ENCODE peak calls at places on chromosomes 6 and 20, in six cellular contexts. One of them, this sample, is unnamed.

GRCh38 chr6:119124079-119124824 is 45.8 kb upstream of the FAM184A start:
- DNase-seq in IMR-90: no peak
- DNase-seq in H9: no peak
- DNase-seq in mesendoderm: no peak
- DNase-seq in mesenchymal stem cell: no peak
- DNase-seq in neuronal stem cell: no peak
- DNase-seq in this sample: no peak

GRCh38 chr6:139164001-139164400 is 29.1 kb downstream of the HECA start:
- DNase-seq in neuronal stem cell: no peak
- DNase-seq in IMR-90: no peak
- DNase-seq in mesenchymal stem cell: no peak
- DNase-seq in H9: no peak
- DNase-seq in mesendoderm: peak
- DNase-seq in this sample: no peak

GRCh38 chr6:165025040-165025439 is 284.4 kb downstream of the C6orf118 start:
- DNase-seq in H9: no peak
- DNase-seq in mesenchymal stem cell: no peak
- DNase-seq in IMR-90: no peak
- DNase-seq in mesendoderm: no peak
- DNase-seq in neuronal stem cell: no peak
- DNase-seq in this sample: no peak

GRCh38 chr6:155314773-155315515 is 660 bp upstream of the TFB1M start:
- DNase-seq in IMR-90: peak
- DNase-seq in neuronal stem cell: no peak
- DNase-seq in mesendoderm: no peak
- DNase-seq in mesenchymal stem cell: peak
- DNase-seq in H9: no peak
- DNase-seq in this sample: no peak

GRCh38 chr20:50909413-50909812 is 21.8 kb downstream of the ADNP start:
- DNase-seq in IMR-90: no peak
- DNase-seq in mesenchymal stem cell: no peak
- DNase-seq in mesendoderm: no peak
- DNase-seq in H9: no peak
- DNase-seq in neuronal stem cell: no peak
- DNase-seq in this sample: no peak

GRCh38 chr6:157164972-157165371 is 158.3 kb downstream of the TMEM242 start:
- DNase-seq in mesendoderm: no peak
- DNase-seq in neuronal stem cell: no peak
- DNase-seq in mesenchymal stem cell: no peak
- DNase-seq in H9: no peak
- DNase-seq in IMR-90: peak
- DNase-seq in this sample: no peak

GRCh38 chr6:15290962-15291704 is 45.3 kb downstream of the JARID2 start:
- DNase-seq in IMR-90: no peak
- DNase-seq in neuronal stem cell: no peak
- DNase-seq in H9: no peak
- DNase-seq in mesendoderm: no peak
- DNase-seq in mesenchymal stem cell: no peak
- DNase-seq in this sample: no peak

GRCh38 chr6:113318553-113318952 is 538.6 kb upstream of the MARCKS start:
- DNase-seq in mesendoderm: no peak
- DNase-seq in mesenchymal stem cell: peak
- DNase-seq in IMR-90: peak
- DNase-seq in neuronal stem cell: no peak
- DNase-seq in H9: no peak
- DNase-seq in this sample: no peak

GRCh38 chr6:14857501-14857900 is 388.4 kb upstream of the JARID2 start:
- DNase-seq in IMR-90: no peak
- DNase-seq in mesendoderm: no peak
- DNase-seq in H9: no peak
- DNase-seq in mesenchymal stem cell: no peak
- DNase-seq in neuronal stem cell: no peak
- DNase-seq in this sample: no peak

GRCh38 chr6:169292340-169293124 is 38.9 kb upstream of the THBS2 start:
- DNase-seq in H9: no peak
- DNase-seq in mesenchymal stem cell: peak
- DNase-seq in mesendoderm: peak
- DNase-seq in neuronal stem cell: no peak
- DNase-seq in IMR-90: peak
- DNase-seq in this sample: peak

GRCh38 chr6:137271245-137272183 is 52.3 kb upstream of the IFNGR1 start:
- DNase-seq in IMR-90: peak
- DNase-seq in neuronal stem cell: peak
- DNase-seq in mesendoderm: peak
- DNase-seq in mesenchymal stem cell: peak
- DNase-seq in H9: no peak
- DNase-seq in this sample: peak

GRCh38 chr20:58819921-58820320 is 30.8 kb downstream of the GNAS-AS1 start:
- DNase-seq in IMR-90: no peak
- DNase-seq in H9: no peak
- DNase-seq in mesenchymal stem cell: no peak
- DNase-seq in mesendoderm: no peak
- DNase-seq in neuronal stem cell: no peak
- DNase-seq in this sample: no peak

GRCh38 chr6:1729133-1729751 is 119.5 kb downstream of the FOXC1 start:
- DNase-seq in mesenchymal stem cell: no peak
- DNase-seq in neuronal stem cell: no peak
- DNase-seq in H9: no peak
- DNase-seq in IMR-90: no peak
- DNase-seq in mesendoderm: peak
- DNase-seq in this sample: no peak

GRCh38 chr6:151675746-151676459 is 131.6 kb upstream of the ESR1 start:
- DNase-seq in H9: peak
- DNase-seq in mesendoderm: peak
- DNase-seq in IMR-90: peak
- DNase-seq in mesenchymal stem cell: peak
- DNase-seq in neuronal stem cell: peak
- DNase-seq in this sample: peak

GRCh38 chr6:15501806-15502450 is 160.9 kb downstream of the DTNBP1 start:
- DNase-seq in IMR-90: peak
- DNase-seq in mesenchymal stem cell: peak
- DNase-seq in mesendoderm: no peak
- DNase-seq in H9: no peak
- DNase-seq in neuronal stem cell: no peak
- DNase-seq in this sample: no peak

GRCh38 chr6:42166444-42167141 is 6.6 kb upstream of the GUCA1A start:
- DNase-seq in H9: peak
- DNase-seq in mesendoderm: peak
- DNase-seq in mesenchymal stem cell: peak
- DNase-seq in IMR-90: peak
- DNase-seq in neuronal stem cell: peak
- DNase-seq in this sample: peak

GRCh38 chr20:38985603-38986170 is 23.5 kb downstream of the DHX35 start:
- DNase-seq in H9: no peak
- DNase-seq in mesenchymal stem cell: peak
- DNase-seq in IMR-90: peak
- DNase-seq in mesendoderm: no peak
- DNase-seq in neuronal stem cell: no peak
- DNase-seq in this sample: no peak

GRCh38 chr6:141677598-141678211 is 455.0 kb upstream of the GJE1 start:
- DNase-seq in IMR-90: peak
- DNase-seq in H9: no peak
- DNase-seq in mesenchymal stem cell: peak
- DNase-seq in neuronal stem cell: peak
- DNase-seq in mesendoderm: peak
- DNase-seq in this sample: no peak

GRCh38 chr6:89818977-89819335 is 638 bp downstream of the MDN1 start:
- DNase-seq in mesenchymal stem cell: peak
- DNase-seq in IMR-90: peak
- DNase-seq in neuronal stem cell: peak
- DNase-seq in mesendoderm: peak
- DNase-seq in H9: no peak
- DNase-seq in this sample: no peak

GRCh38 chr6:322940-323729 is 30.8 kb downstream of the DUSP22 start:
- DNase-seq in H9: no peak
- DNase-seq in IMR-90: no peak
- DNase-seq in mesenchymal stem cell: no peak
- DNase-seq in mesendoderm: no peak
- DNase-seq in neuronal stem cell: no peak
- DNase-seq in this sample: no peak

GRCh38 chr6:135146160-135146920 is 34.8 kb upstream of the MYB start:
- DNase-seq in IMR-90: peak
- DNase-seq in H9: no peak
- DNase-seq in mesendoderm: peak
- DNase-seq in mesenchymal stem cell: peak
- DNase-seq in neuronal stem cell: no peak
- DNase-seq in this sample: no peak

GRCh38 chr6:44676826-44677433 is 289.4 kb downstream of the CDC5L start:
- DNase-seq in H9: peak
- DNase-seq in mesendoderm: no peak
- DNase-seq in IMR-90: no peak
- DNase-seq in neuronal stem cell: no peak
- DNase-seq in mesenchymal stem cell: no peak
- DNase-seq in this sample: no peak

GRCh38 chr6:26199773-26200728 is 112.8 kb downstream of the HFE start:
- DNase-seq in IMR-90: peak
- DNase-seq in neuronal stem cell: no peak
- DNase-seq in H9: no peak
- DNase-seq in mesendoderm: no peak
- DNase-seq in mesenchymal stem cell: peak
- DNase-seq in this sample: no peak

DNA sequence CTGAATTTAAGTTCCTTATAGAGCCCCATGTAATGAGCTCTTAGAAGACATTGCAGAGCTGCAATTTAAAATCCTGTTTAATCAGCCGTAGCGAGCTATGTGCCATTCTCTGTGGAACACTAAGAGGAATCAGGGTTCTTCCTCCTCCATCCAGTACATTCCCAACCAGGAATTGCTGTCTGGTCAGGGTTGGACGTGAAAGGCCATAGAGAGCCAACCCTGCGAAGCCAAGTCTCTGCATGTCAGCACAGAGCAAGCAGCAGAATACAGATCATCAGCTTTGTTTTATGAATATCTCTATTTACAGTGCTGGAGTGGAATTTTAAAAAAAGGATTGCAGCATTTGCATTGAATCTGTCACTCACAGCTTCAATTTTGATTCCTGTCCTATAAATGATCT is 366.0 kb downstream of the LAMA2 start:
- DNase-seq in H9: no peak
- DNase-seq in mesendoderm: no peak
- DNase-seq in mesenchymal stem cell: no peak
- DNase-seq in neuronal stem cell: no peak
- DNase-seq in IMR-90: no peak
- DNase-seq in this sample: no peak
- H3K23ac ChIP-seq in H9: no peak
- H3K23ac ChIP-seq in mesendoderm: no peak
- H3K23ac ChIP-seq in mesenchymal stem cell: no peak
- H3K23ac ChIP-seq in neuronal stem cell: no peak
- H3K23ac ChIP-seq in IMR-90: no peak
- H3K23ac ChIP-seq in this sample: no peak

GRCh38 chr6:37693546-37694250 is 4.0 kb downstream of the MDGA1 start:
- DNase-seq in mesendoderm: no peak
- DNase-seq in neuronal stem cell: no peak
- DNase-seq in IMR-90: no peak
- DNase-seq in H9: no peak
- DNase-seq in mesenchymal stem cell: no peak
- DNase-seq in this sample: no peak

GRCh38 chr6:37696220-37696840 is 1.4 kb downstream of the MDGA1 start:
- DNase-seq in IMR-90: peak
- DNase-seq in mesendoderm: no peak
- DNase-seq in mesenchymal stem cell: peak
- DNase-seq in neuronal stem cell: no peak
- DNase-seq in H9: peak
- DNase-seq in this sample: peak

GRCh38 chr6:37695857-37696219 is 1.8 kb downstream of the MDGA1 start:
- DNase-seq in mesenchymal stem cell: peak
- DNase-seq in IMR-90: peak
- DNase-seq in neuronal stem cell: no peak
- DNase-seq in H9: no peak
- DNase-seq in mesendoderm: no peak
- DNase-seq in this sample: no peak

GRCh38 chr6:37694259-37694658 is 3.4 kb downstream of the MDGA1 start:
- DNase-seq in mesenchymal stem cell: no peak
- DNase-seq in IMR-90: no peak
- DNase-seq in H9: no peak
- DNase-seq in neuronal stem cell: no peak
- DNase-seq in mesendoderm: no peak
- DNase-seq in this sample: no peak

DNA sequence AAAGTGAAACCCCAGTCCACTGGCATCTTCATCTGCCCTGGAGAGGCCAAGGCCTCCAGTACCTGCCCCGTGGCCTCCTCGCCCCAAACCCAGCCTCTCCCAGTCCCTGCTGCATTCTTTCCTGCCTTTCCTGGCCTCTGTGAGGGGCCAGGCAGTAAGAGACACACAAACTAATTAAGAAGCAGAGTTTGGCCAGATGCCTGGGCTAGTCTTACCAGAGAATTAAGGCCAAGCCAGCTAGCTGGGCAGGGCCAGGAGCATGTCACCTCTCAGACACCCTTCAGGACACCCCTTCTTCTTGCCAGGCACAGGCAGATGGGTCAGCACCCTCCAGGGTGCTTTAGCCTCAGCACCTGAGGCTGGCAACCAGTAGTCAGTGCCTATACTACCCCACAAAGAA is 2.4 kb downstream of the MDGA1 start:
- DNase-seq in mesenchymal stem cell: no peak
- DNase-seq in H9: no peak
- DNase-seq in neuronal stem cell: no peak
- DNase-seq in mesendoderm: no peak
- DNase-seq in IMR-90: no peak
- DNase-seq in this sample: no peak
- H3K23ac ChIP-seq in mesenchymal stem cell: no peak
- H3K23ac ChIP-seq in H9: no peak
- H3K23ac ChIP-seq in neuronal stem cell: no peak
- H3K23ac ChIP-seq in mesendoderm: no peak
- H3K23ac ChIP-seq in IMR-90: no peak
- H3K23ac ChIP-seq in this sample: no peak

GRCh38 chr6:52361945-52362442 is at the start of gene PAQR8:
- DNase-seq in neuronal stem cell: peak
- DNase-seq in H9: peak
- DNase-seq in mesenchymal stem cell: peak
- DNase-seq in IMR-90: peak
- DNase-seq in mesendoderm: peak
- DNase-seq in this sample: peak
- H3K23ac ChIP-seq in neuronal stem cell: peak
- H3K23ac ChIP-seq in H9: no peak
- H3K23ac ChIP-seq in mesenchymal stem cell: no peak
- H3K23ac ChIP-seq in IMR-90: peak
- H3K23ac ChIP-seq in mesendoderm: peak
- H3K23ac ChIP-seq in this sample: no peak

GRCh38 chr6:28927856-28928255 is 4.1 kb upstream of the TRIM27 start:
- DNase-seq in mesenchymal stem cell: no peak
- DNase-seq in mesendoderm: peak
- DNase-seq in neuronal stem cell: no peak
- DNase-seq in IMR-90: no peak
- DNase-seq in H9: no peak
- DNase-seq in this sample: no peak

GRCh38 chr6:28922004-28922840 is 1.6 kb downstream of the TRIM27 start:
- DNase-seq in H9: no peak
- DNase-seq in mesendoderm: peak
- DNase-seq in mesenchymal stem cell: peak
- DNase-seq in neuronal stem cell: no peak
- DNase-seq in IMR-90: peak
- DNase-seq in this sample: peak

GRCh38 chr6:28920281-28920680 is 3.5 kb downstream of the TRIM27 start:
- DNase-seq in mesendoderm: no peak
- DNase-seq in neuronal stem cell: no peak
- DNase-seq in H9: no peak
- DNase-seq in IMR-90: no peak
- DNase-seq in mesenchymal stem cell: no peak
- DNase-seq in this sample: no peak

GRCh38 chr6:28922841-28923317 is 906 bp downstream of the TRIM27 start:
- DNase-seq in mesendoderm: peak
- DNase-seq in mesenchymal stem cell: peak
- DNase-seq in H9: no peak
- DNase-seq in IMR-90: peak
- DNase-seq in neuronal stem cell: no peak
- DNase-seq in this sample: peak

GRCh38 chr6:28923318-28924102 is at the start of gene TRIM27:
- DNase-seq in H9: peak
- DNase-seq in neuronal stem cell: peak
- DNase-seq in mesendoderm: peak
- DNase-seq in mesenchymal stem cell: peak
- DNase-seq in IMR-90: peak
- DNase-seq in this sample: peak
- H3K23ac ChIP-seq in H9: no peak
- H3K23ac ChIP-seq in neuronal stem cell: peak
- H3K23ac ChIP-seq in mesendoderm: peak
- H3K23ac ChIP-seq in mesenchymal stem cell: no peak
- H3K23ac ChIP-seq in IMR-90: peak
- H3K23ac ChIP-seq in this sample: no peak

This sample was measured in trophoblast cell.